ENCODE peak calls at places on chromosomes 4 and X, in six cellular contexts. Q, F, E, M, H and U are unnamed samples. For H3K27me3, the result is how much of the 10 kb centered on the place peaks cover.

GRCh38 chr4:152247271-152247975 is 288.5 kb downstream of the FBXW7 start:
- DNase-seq in F (no peak), M (no peak), Q (no peak), H (no peak), E (no peak), U (no peak)

GRCh38 chr4:73868206-73869129 is 725 bp upstream of the CXCL1 start:
- DNase-seq in E (no peak), F (peak), H (no peak), Q (no peak), M (no peak), U (no peak)

GRCh38 chrX:72461288-72461687 is 111.4 kb downstream of the HDAC8 start:
- DNase-seq in M (no peak), Q (no peak), H (no peak), F (no peak), E (no peak), U (no peak)

GRCh38 chrX:125439194-125439849 is 119.7 kb downstream of the TEX13C start:
- DNase-seq in E (no peak), H (no peak), F (no peak), M (no peak), Q (no peak), U (no peak)

GRCh38 chrX:21606037-21606436 is 52.1 kb downstream of the KLHL34 start:
- DNase-seq in F (no peak), Q (no peak), M (no peak), E (no peak), H (no peak), U (no peak)

GRCh38 chrX:50920132-50920531 is 9.6 kb downstream of the BMP15 start:
- DNase-seq in H (peak), Q (no peak), E (no peak), M (no peak), F (peak), U (no peak)

GRCh38 chr4:38160487-38161207 is 200.4 kb downstream of the PTTG2 start:
- DNase-seq in F (peak), M (peak), Q (peak), H (no peak), E (no peak), U (peak)

GRCh38 chrX:71859637-71860036 is 51.0 kb upstream of the NHSL2 start:
- DNase-seq in H (no peak), E (no peak), F (peak), Q (no peak), M (peak), U (no peak)

GRCh38 chrX:144637731-144638130 is 609.6 kb upstream of the SPANXN1 start:
- DNase-seq in E (no peak), M (no peak), H (no peak), Q (no peak), F (no peak), U (no peak)

GRCh38 chrX:118216488-118216887 is 99.9 kb upstream of the KLHL13 start:
- DNase-seq in Q (no peak), E (no peak), M (peak), F (no peak), H (peak), U (no peak)

GRCh38 chrX:154751121-154751668 is 318 bp upstream of the GAB3 start:
- DNase-seq in M (no peak), H (no peak), Q (no peak), E (peak), F (no peak), U (no peak)

GRCh38 chr4:113979157-113979972 is at the start of gene ARSJ:
- DNase-seq in H (peak), F (peak), M (peak), Q (peak), E (peak), U (peak)

GRCh38 chrX:2898861-2899512 is 30.2 kb downstream of the ARSD start:
- DNase-seq in Q (no peak), E (no peak), F (no peak), M (peak), H (peak), U (no peak)

GRCh38 chrX:73916931-73917657 is 354.1 kb downstream of the CHIC1 start:
- DNase-seq in F (peak), Q (no peak), M (no peak), E (no peak), H (no peak), U (no peak)

GRCh38 chr4:102564399-102564921 is 63.3 kb downstream of the NFKB1 start:
- DNase-seq in M (no peak), H (no peak), F (no peak), E (no peak), Q (no peak), U (no peak)

GRCh38 chr4:2834001-2834921 is 9.4 kb upstream of the ADD1 start:
- DNase-seq in E (peak), F (no peak), Q (peak), M (peak), H (no peak), U (no peak)

GRCh38 chrX:118717703-118718391 is 9.6 kb upstream of the IL13RA1 start:
- DNase-seq in E (no peak), M (no peak), Q (no peak), H (no peak), F (no peak), U (no peak)

GRCh38 chr4:61277785-61278184 is 77.7 kb downstream of the ADGRL3 start:
- DNase-seq in M (no peak), H (no peak), Q (no peak), E (no peak), F (no peak), U (no peak)

GRCh38 chr4:85720736-85721135 is 245.8 kb downstream of the ARHGAP24 start:
- DNase-seq in F (no peak), E (no peak), H (no peak), Q (no peak), M (no peak), U (no peak)

GRCh38 chr4:6326312-6327060 is 56.8 kb downstream of the WFS1 start:
- DNase-seq in F (no peak), Q (no peak), E (no peak), M (no peak), H (no peak), U (no peak)

GRCh38 chr4:15488658-15489470 is 19.2 kb downstream of the CC2D2A start:
- DNase-seq in Q (no peak), E (no peak), H (no peak), M (no peak), F (no peak), U (no peak)

GRCh38 chrX:16643160-16643559 is 6.8 kb upstream of the S100G start:
- DNase-seq in E (no peak), M (no peak), Q (no peak), H (no peak), F (no peak), U (no peak)

GRCh38 chr4:103272174-103272573 is 74.0 kb upstream of the CENPE start:
- DNase-seq in E (no peak), M (peak), F (no peak), Q (no peak), H (peak), U (no peak)

GRCh38 chrX:39654952-39655351 is 442.8 kb downstream of the BCOR start:
- DNase-seq in F (no peak), H (no peak), E (no peak), M (no peak), Q (no peak), U (no peak)

GRCh38 chr4:65508169-65508568 is 162.1 kb downstream of the EPHA5 start:
- DNase-seq in H (no peak), Q (no peak), E (no peak), F (peak), M (no peak), U (no peak)

DNA sequence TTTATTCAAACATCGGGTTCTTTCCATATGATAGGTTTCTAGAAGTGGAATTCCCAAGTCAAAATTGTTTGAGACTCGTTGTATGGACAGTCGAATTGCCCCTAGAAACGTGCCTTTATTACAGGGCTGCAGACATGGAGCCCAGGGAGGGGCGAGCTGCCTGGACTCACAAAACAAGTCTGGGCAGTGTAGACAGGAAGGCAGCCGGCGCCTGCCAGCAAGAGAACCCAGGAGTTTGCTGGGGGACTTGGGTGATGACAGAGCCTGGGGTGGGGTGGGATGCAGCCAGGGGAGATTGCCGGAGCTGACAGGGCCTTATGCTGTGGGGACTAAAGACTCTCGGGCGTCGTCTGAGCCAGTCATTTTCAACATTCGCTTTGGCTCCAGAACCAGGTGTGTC is 107.4 kb upstream of the MSX1 start:
- DNase-seq in M (no peak), E (no peak), H (peak), Q (no peak), F (no peak), U (no peak)
- H3K27me3 ChIP-seq in M (under half), E (under half), H (under half), Q (under half), F (under half), U (under half)

GRCh38 chrX:149938427-149939270 is at the start of gene EOLA2:
- DNase-seq in H (peak), Q (peak), E (peak), F (peak), M (peak), U (peak)

GRCh38 chrX:149937881-149938426 is 337 bp downstream of the EOLA2 start:
- DNase-seq in F (no peak), Q (no peak), M (peak), E (peak), H (no peak), U (no peak)

GRCh38 chrX:149939271-149940014 is 1.2 kb upstream of the EOLA2 start:
- DNase-seq in F (peak), H (peak), Q (peak), M (peak), E (peak), U (peak)

GRCh38 chrX:149940015-149940716 is 1.9 kb upstream of the EOLA2 start:
- DNase-seq in E (peak), Q (peak), H (peak), F (peak), M (peak), U (peak)
- TF ChIP-seq CTCF in E (peak), Q (peak), H (no peak), F (peak), M (peak), U (no peak)

DNA sequence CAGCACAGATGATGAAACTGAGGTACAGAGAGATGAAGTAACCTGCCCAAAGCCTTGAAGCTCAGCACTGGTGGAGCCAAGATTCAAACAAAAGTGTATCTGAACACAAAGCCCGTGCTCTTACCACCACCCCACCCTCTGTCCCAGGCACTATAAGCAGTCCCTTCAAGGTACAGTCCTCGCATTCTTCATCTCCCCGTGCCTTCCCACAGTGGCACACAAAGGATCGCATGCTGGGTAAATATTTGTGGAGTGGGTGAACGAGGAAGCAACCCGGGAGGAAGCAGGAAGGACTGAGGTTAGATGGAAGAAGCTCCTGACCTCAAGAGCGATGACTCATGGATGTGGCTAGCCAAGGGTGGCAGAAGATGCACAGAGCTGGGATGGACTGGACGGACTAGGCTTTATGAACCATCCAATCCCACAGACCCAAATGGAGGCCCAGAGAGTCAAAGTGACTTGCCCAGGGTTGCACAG is 18.4 kb downstream of the IQSEC2 start:
- DNase-seq in Q (no peak), H (no peak), E (no peak), F (peak), M (no peak), U (no peak)
- H3K4me3 ChIP-seq in Q (no peak), H (no peak), E (no peak), F (no peak), M (no peak), U (no peak)

DNA sequence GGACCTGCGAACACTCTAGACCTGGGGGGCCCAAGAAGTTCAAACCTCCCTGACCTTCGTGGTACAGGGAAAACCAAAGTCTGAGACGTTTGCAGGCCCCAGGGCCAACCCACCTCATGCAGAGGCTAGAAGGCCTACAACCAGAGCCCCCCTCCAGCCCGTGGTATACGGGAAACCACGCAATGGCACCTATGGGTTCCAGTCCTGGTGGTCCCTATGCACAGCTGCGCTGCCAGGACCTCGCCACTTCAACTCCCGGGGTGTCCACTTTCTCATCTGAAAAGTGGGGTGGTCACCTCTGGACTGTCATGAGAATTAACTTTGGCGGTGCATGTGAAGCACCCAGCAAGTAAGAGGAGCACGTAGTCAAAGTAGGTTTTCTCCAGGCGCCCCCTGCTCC is 8.4 kb upstream of the MSX1 start:
- DNase-seq in M (no peak), E (no peak), Q (no peak), H (no peak), F (no peak), U (no peak)
- H3K27me3 ChIP-seq in M (under half), E (under half), Q (half or more), H (under half), F (half or more), U (under half)